ENCODE peak calls at places on chromosomes 1 and 21, in eight cellular contexts. Z is right cardiac atrium; Y is fibroblast of lung; A is IMR-90; Q is astrocyte; M is esophagus squamous epithelium; I is neuronal stem cell; R is CD8-positive, alpha-beta T cell. C is an unnamed sample.

GRCh38 chr1:97050501-97050900 is 328.9 kb downstream of the PTBP2 start:
- DNase-seq in Z (no peak), R (no peak), Y (peak; percentile 70), M (no peak), A (peak; percentile 59), Q (peak; percentile 38), I (no peak), C (no peak)

GRCh38 chr1:229344139-229344538 is 1.3 kb upstream of the CCSAP start:
- DNase-seq in R (no peak), Y (no peak), I (no peak), M (no peak), A (no peak), Z (no peak), Q (no peak), C (no peak)

GRCh38 chr1:109989656-109990653 is 5.4 kb downstream of the AHCYL1 start:
- DNase-seq in A (no peak), I (no peak), M (no peak), Z (no peak), Y (no peak), R (no peak), Q (peak; percentile 46), C (no peak)

GRCh38 chr21:38843806-38844479 is 38.2 kb downstream of the ETS2 start:
- DNase-seq in Q (peak; percentile 83), M (no peak), Y (peak; percentile 91), R (no peak), A (peak; percentile 86), I (no peak), Z (no peak), C (no peak)

GRCh38 chr21:32278068-32278467 is 781 bp downstream of the MIS18A start:
- DNase-seq in I (no peak), Z (no peak), A (no peak), M (no peak), Q (no peak), Y (no peak), R (no peak), C (no peak)

GRCh38 chr1:229156819-229157218 is 114.1 kb upstream of the RAB4A start:
- DNase-seq in Q (no peak), Y (peak; percentile 30), M (no peak), I (no peak), Z (no peak), R (no peak), A (no peak), C (no peak)

GRCh38 chr1:171740987-171741871 is 636 bp downstream of the VAMP4 start:
- DNase-seq in Q (peak; percentile 9), I (peak; percentile 20), A (peak; percentile 25), R (peak; percentile 41), Y (peak; percentile 27), M (no peak), Z (peak; percentile 25), C (peak; percentile 59)

GRCh38 chr1:55500601-55501000 is 285.4 kb upstream of the USP24 start:
- DNase-seq in A (peak; percentile 59), Z (no peak), R (no peak), M (no peak), I (no peak), Y (no peak), Q (no peak), C (no peak)

GRCh38 chr1:26771643-26772321 is 16.0 kb upstream of the PIGV start:
- DNase-seq in Y (peak; percentile 99), I (no peak), A (peak; percentile 99), Z (peak; percentile 42), M (no peak), Q (peak; percentile 98), R (no peak), C (peak; percentile 64)

GRCh38 chr1:12157366-12158231 is 9.2 kb upstream of the TNFRSF1B start:
- DNase-seq in Q (no peak), R (no peak), Z (no peak), M (no peak), Y (no peak), I (no peak), A (no peak), C (no peak)

GRCh38 chr1:15617874-15618684 is 821 bp downstream of the DDI2 start:
- DNase-seq in Q (no peak), Z (no peak), A (no peak), I (no peak), Y (no peak), R (peak; percentile 36), M (no peak), C (no peak)

GRCh38 chr1:91199988-91200387 is 178.2 kb upstream of the ZNF644 start:
- DNase-seq in M (no peak), A (no peak), Q (no peak), Z (no peak), I (no peak), R (no peak), Y (no peak), C (no peak)

GRCh38 chr1:100631015-100631521 is 88.5 kb upstream of the VCAM1 start:
- DNase-seq in R (no peak), Z (no peak), A (peak; percentile 95), I (no peak), M (no peak), Y (peak; percentile 60), Q (peak; percentile 99), C (peak; percentile 37)

GRCh38 chr1:98672184-98672583 is 10.7 kb downstream of the SNX7 start:
- DNase-seq in Q (no peak), M (no peak), Y (no peak), I (no peak), R (no peak), Z (no peak), A (no peak), C (no peak)

GRCh38 chr1:151255381-151255780 is 847 bp downstream of the PSMD4 start:
- DNase-seq in M (no peak), A (peak; percentile 23), Y (no peak), Q (peak; percentile 5), R (no peak), Z (no peak), I (no peak), C (no peak)

GRCh38 chr1:40841602-40842001 is 20.6 kb downstream of the CITED4 start:
- DNase-seq in M (no peak), Q (no peak), R (no peak), Z (no peak), I (no peak), Y (no peak), A (no peak), C (no peak)

GRCh38 chr1:205973377-205974232 is 29.6 kb downstream of the RAB7B start:
- DNase-seq in A (no peak), M (no peak), Y (no peak), R (no peak), Q (no peak), Z (no peak), I (no peak), C (no peak)

GRCh38 chr1:88982055-88982454 is 10.4 kb downstream of the KYAT3 start:
- DNase-seq in A (peak; percentile 54), Z (no peak), Q (peak; percentile 12), Y (peak; percentile 12), M (no peak), R (no peak), I (no peak), C (no peak)

GRCh38 chr21:35652872-35653271 is 407.5 kb downstream of the SETD4 start:
- DNase-seq in M (no peak), A (no peak), Y (no peak), I (no peak), R (no peak), Q (no peak), Z (no peak), C (no peak)

GRCh38 chr1:6024376-6024775 is 21.3 kb upstream of the KCNAB2 start:
- DNase-seq in I (no peak), R (no peak), Y (no peak), Z (no peak), M (no peak), A (no peak), Q (no peak), C (no peak)

GRCh38 chr1:53765656-53766055 is 26.7 kb upstream of the GLIS1 start:
- DNase-seq in Z (no peak), I (no peak), Q (peak; percentile 32), A (peak; percentile 72), R (no peak), Y (peak; percentile 30), M (no peak), C (no peak)

GRCh38 chr1:229848762-229849677 is 218.0 kb upstream of the GALNT2 start:
- DNase-seq in I (no peak), Z (no peak), Y (peak; percentile 11), R (no peak), A (peak; percentile 26), M (no peak), Q (no peak), C (no peak)

GRCh38 chr1:12506581-12507280 is 111.3 kb downstream of the DHRS3 start:
- DNase-seq in M (no peak), Y (no peak), I (no peak), Z (no peak), Q (no peak), A (no peak), R (no peak), C (no peak)

GRCh38 chr1:28091043-28091781 is 2.8 kb upstream of the EYA3 start:
- DNase-seq in Q (no peak), R (peak; percentile 87), I (peak; percentile 48), Z (peak; percentile 61), A (peak; percentile 72), Y (peak; percentile 77), M (no peak), C (peak; percentile 66)

GRCh38 chr1:183273300-183273699 is 87.2 kb downstream of the LAMC2 start:
- DNase-seq in A (no peak), R (no peak), I (no peak), Z (no peak), Q (peak; percentile 57), M (no peak), Y (peak; percentile 40), C (no peak)

GRCh38 chr1:156623946-156624813 is 5.0 kb downstream of the HAPLN2 start:
- DNase-seq in I (peak; percentile 65), M (no peak), Z (peak; percentile 60), Q (no peak), A (peak; percentile 24), R (peak; percentile 49), Y (peak; percentile 37), C (peak; percentile 51)
- H3K27me3 ChIP-seq in I (peaks cover 58% of the 10 kb centered on the region), M (peaks cover 34% of the 10 kb centered on the region), Z (no peaks in the 10 kb centered on the region), Q (peaks cover 57% of the 10 kb centered on the region), A (peaks cover 66% of the 10 kb centered on the region), R (peaks cover 33% of the 10 kb centered on the region), Y (peaks cover 60% of the 10 kb centered on the region), C (peaks cover 54% of the 10 kb centered on the region)

DNA sequence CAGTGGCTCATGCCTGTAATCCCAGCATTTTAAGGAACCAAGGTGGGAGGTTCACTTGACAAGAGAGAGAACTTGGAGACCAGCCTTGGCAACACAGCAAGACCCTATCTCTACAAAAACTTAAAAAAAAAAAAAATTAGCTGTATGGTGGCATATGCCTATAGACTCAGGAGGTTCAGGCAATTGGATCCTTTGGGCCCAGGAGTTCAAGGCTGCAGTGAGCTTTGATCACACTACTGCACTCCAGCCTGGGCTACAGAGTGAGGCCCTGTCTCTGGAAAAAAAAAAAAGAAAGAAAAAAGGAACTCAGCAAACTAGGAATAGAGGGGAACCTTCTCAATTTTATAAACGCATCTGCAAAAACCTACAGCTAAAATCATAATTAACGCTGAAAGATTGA is 21.8 kb downstream of the HSF2BP start:
- DNase-seq in Q (no peak), Z (no peak), A (no peak), I (no peak), R (no peak), M (no peak), Y (no peak), C (no peak)
- H3K27me3 ChIP-seq in Q (no peaks in the 10 kb centered on the region), Z (no peaks in the 10 kb centered on the region), A (no peaks in the 10 kb centered on the region), I (peaks cover 2% of the 10 kb centered on the region), R (no peaks in the 10 kb centered on the region), M (no peaks in the 10 kb centered on the region), Y (no peaks in the 10 kb centered on the region), C (no peaks in the 10 kb centered on the region)

GRCh38 chr21:29942033-29942432 is 2.2 kb upstream of the GRIK1 start:
- DNase-seq in R (no peak), Q (no peak), Y (no peak), A (no peak), I (no peak), Z (no peak), M (no peak), C (no peak)
- H3K27me3 ChIP-seq in R (peaks cover 4% of the 10 kb centered on the region), Q (peaks cover 33% of the 10 kb centered on the region), Y (peaks cover 12% of the 10 kb centered on the region), A (peaks cover 20% of the 10 kb centered on the region), I (peaks cover 27% of the 10 kb centered on the region), Z (peaks cover 1% of the 10 kb centered on the region), M (no peaks in the 10 kb centered on the region), C (no peaks in the 10 kb centered on the region)

GRCh38 chr1:942411-942821 is 16.6 kb downstream of the NOC2L start:
- DNase-seq in Y (no peak), R (no peak), Q (no peak), A (no peak), I (no peak), Z (no peak), M (no peak), C (no peak)
- H3K27me3 ChIP-seq in Y (no peaks in the 10 kb centered on the region), R (peaks cover 15% of the 10 kb centered on the region), Q (no peaks in the 10 kb centered on the region), A (no peaks in the 10 kb centered on the region), I (peaks cover 60% of the 10 kb centered on the region), Z (no peaks in the 10 kb centered on the region), M (peaks cover 25% of the 10 kb centered on the region), C (peaks cover 42% of the 10 kb centered on the region)